ENCODE peak calls at places on chromosomes 11 and 22, in five cellular contexts. M is caudate nucleus, B is AG09319, U is mucosa of descending colon, Y is NCI-H510A treated with DMSO at 0.1 percent for 48 hours. N is an unnamed sample.

GRCh38 chr22:36493690-36494110 is 12.3 kb upstream of the TXN2 start:
- DNase-seq in M (no peak), B (no peak), U (peak; percentile 41), Y (no peak), N (no peak)

GRCh38 chr11:123438191-123438627 is 8.1 kb downstream of the GRAMD1B start:
- DNase-seq in M (no peak), B (no peak), U (no peak), Y (no peak), N (peak; percentile 41)

GRCh38 chr11:78339945-78340344 is 77.7 kb downstream of the GAB2 start:
- DNase-seq in M (no peak), B (no peak), U (no peak), Y (no peak), N (peak; percentile 11)

GRCh38 chr22:35301370-35301874 is 1.7 kb downstream of the TOM1 start:
- DNase-seq in M (no peak), B (peak; percentile 98), U (peak; percentile 33), Y (no peak), N (peak; percentile 99)

GRCh38 chr11:67270256-67271211 is 4.3 kb downstream of the GRK2 start:
- DNase-seq in M (no peak), B (no peak), U (peak; percentile 67), Y (no peak), N (no peak)

GRCh38 chr11:126061707-126062678 is 673 bp downstream of the CDON start:
- DNase-seq in M (peak; percentile 17), B (no peak), U (no peak), Y (peak; percentile 57), N (peak; percentile 61)

GRCh38 chr22:45742866-45743450 is 71.3 kb downstream of the ATXN10 start:
- DNase-seq in M (no peak), B (peak; percentile 28), U (no peak), Y (peak; percentile 76), N (peak; percentile 86)

GRCh38 chr11:1024597-1025409 is 11.7 kb downstream of the MUC6 start:
- DNase-seq in M (no peak), B (no peak), U (no peak), Y (no peak), N (no peak)

GRCh38 chr22:46050451-46050845 is 73.5 kb upstream of the WNT7B start:
- DNase-seq in M (no peak), B (no peak), U (peak; percentile 18), Y (no peak), N (no peak)

GRCh38 chr11:119316017-119316728 is 757 bp downstream of the MCAM start:
- DNase-seq in M (peak; percentile 66), B (no peak), U (peak; percentile 46), Y (no peak), N (peak; percentile 50)